ENCODE peak calls at places on chromosomes 13 and 19, in eight cellular contexts. One of them, this sample, is unnamed.

GRCh38 chr19:49855676-49856573 is 5.0 kb downstream of the PTOV1 start:
- DNase-seq in mesothelial cell of epicardium: no peak
- DNase-seq in uterus: peak; percentile 17
- DNase-seq in osteoblast: no peak
- DNase-seq in GM10248: no peak
- DNase-seq in mammary epithelial cell: no peak
- DNase-seq in AG10803: no peak
- DNase-seq in astrocyte of the cerebellum: no peak
- DNase-seq in this sample: no peak

GRCh38 chr13:102856603-102857002 is 10.8 kb downstream of the ERCC5 start:
- DNase-seq in mesothelial cell of epicardium: no peak
- DNase-seq in uterus: no peak
- DNase-seq in osteoblast: no peak
- DNase-seq in GM10248: no peak
- DNase-seq in mammary epithelial cell: peak; percentile 23
- DNase-seq in AG10803: peak; percentile 40
- DNase-seq in astrocyte of the cerebellum: no peak
- DNase-seq in this sample: peak; percentile 73

GRCh38 chr19:3398114-3398899 is 31.9 kb downstream of the NFIC start:
- DNase-seq in mesothelial cell of epicardium: no peak
- DNase-seq in uterus: peak; percentile 82
- DNase-seq in osteoblast: peak; percentile 72
- DNase-seq in GM10248: no peak
- DNase-seq in mammary epithelial cell: no peak
- DNase-seq in AG10803: peak; percentile 71
- DNase-seq in astrocyte of the cerebellum: no peak
- DNase-seq in this sample: no peak

GRCh38 chr19:2765376-2765775 is 17.7 kb downstream of the SGTA start:
- DNase-seq in mesothelial cell of epicardium: no peak
- DNase-seq in uterus: no peak
- DNase-seq in osteoblast: peak; percentile 22
- DNase-seq in GM10248: no peak
- DNase-seq in mammary epithelial cell: no peak
- DNase-seq in AG10803: no peak
- DNase-seq in astrocyte of the cerebellum: no peak
- DNase-seq in this sample: no peak

GRCh38 chr13:66171821-66172220 is 1058.3 kb downstream of the PCDH9 start:
- DNase-seq in mesothelial cell of epicardium: no peak
- DNase-seq in uterus: no peak
- DNase-seq in osteoblast: no peak
- DNase-seq in GM10248: no peak
- DNase-seq in mammary epithelial cell: no peak
- DNase-seq in AG10803: no peak
- DNase-seq in astrocyte of the cerebellum: no peak
- DNase-seq in this sample: no peak

GRCh38 chr13:20129076-20129475 is 31.8 kb downstream of the GJA3 start:
- DNase-seq in mesothelial cell of epicardium: no peak
- DNase-seq in uterus: no peak
- DNase-seq in osteoblast: no peak
- DNase-seq in GM10248: no peak
- DNase-seq in mammary epithelial cell: no peak
- DNase-seq in AG10803: no peak
- DNase-seq in astrocyte of the cerebellum: no peak
- DNase-seq in this sample: no peak

GRCh38 chr13:47556703-47557102 is 444.4 kb downstream of the SUCLA2 start:
- DNase-seq in mesothelial cell of epicardium: no peak
- DNase-seq in uterus: no peak
- DNase-seq in osteoblast: no peak
- DNase-seq in GM10248: no peak
- DNase-seq in mammary epithelial cell: no peak
- DNase-seq in AG10803: no peak
- DNase-seq in astrocyte of the cerebellum: no peak
- DNase-seq in this sample: no peak

GRCh38 chr13:75214846-75215245 is 267.1 kb downstream of the TBC1D4 start:
- DNase-seq in mesothelial cell of epicardium: no peak
- DNase-seq in uterus: no peak
- DNase-seq in osteoblast: no peak
- DNase-seq in GM10248: no peak
- DNase-seq in mammary epithelial cell: peak; percentile 53
- DNase-seq in AG10803: no peak
- DNase-seq in astrocyte of the cerebellum: no peak
- DNase-seq in this sample: no peak

GRCh38 chr19:7652061-7652641 is 15.2 kb downstream of the STXBP2 start:
- DNase-seq in mesothelial cell of epicardium: peak; percentile 74
- DNase-seq in uterus: peak; percentile 79
- DNase-seq in osteoblast: peak; percentile 94
- DNase-seq in GM10248: peak; percentile 90
- DNase-seq in mammary epithelial cell: peak; percentile 57
- DNase-seq in AG10803: peak; percentile 60
- DNase-seq in astrocyte of the cerebellum: peak; percentile 29
- DNase-seq in this sample: peak; percentile 94

GRCh38 chr19:45076029-45076850 is at the start of gene ZNF296:
- DNase-seq in mesothelial cell of epicardium: no peak
- DNase-seq in uterus: peak; percentile 51
- DNase-seq in osteoblast: peak; percentile 97
- DNase-seq in GM10248: peak; percentile 90
- DNase-seq in mammary epithelial cell: peak; percentile 33
- DNase-seq in AG10803: no peak
- DNase-seq in astrocyte of the cerebellum: no peak
- DNase-seq in this sample: peak; percentile 84

GRCh38 chr13:94435604-94436226 is 43.8 kb downstream of the DCT start:
- DNase-seq in mesothelial cell of epicardium: no peak
- DNase-seq in uterus: no peak
- DNase-seq in osteoblast: peak; percentile 82
- DNase-seq in GM10248: peak; percentile 32
- DNase-seq in mammary epithelial cell: peak; percentile 28
- DNase-seq in AG10803: peak; percentile 59
- DNase-seq in astrocyte of the cerebellum: peak; percentile 55
- DNase-seq in this sample: peak; percentile 55

GRCh38 chr13:36910545-36910944 is 9.5 kb downstream of the SMAD9 start:
- DNase-seq in mesothelial cell of epicardium: no peak
- DNase-seq in uterus: no peak
- DNase-seq in osteoblast: no peak
- DNase-seq in GM10248: no peak
- DNase-seq in mammary epithelial cell: no peak
- DNase-seq in AG10803: no peak
- DNase-seq in astrocyte of the cerebellum: no peak
- DNase-seq in this sample: no peak

GRCh38 chr13:20988909-20989735 is 72.3 kb downstream of the LATS2 start:
- DNase-seq in mesothelial cell of epicardium: no peak
- DNase-seq in uterus: no peak
- DNase-seq in osteoblast: peak; percentile 72
- DNase-seq in GM10248: no peak
- DNase-seq in mammary epithelial cell: no peak
- DNase-seq in AG10803: no peak
- DNase-seq in astrocyte of the cerebellum: no peak
- DNase-seq in this sample: no peak

GRCh38 chr13:20711301-20712044 is 8.0 kb downstream of the IL17D start:
- DNase-seq in mesothelial cell of epicardium: no peak
- DNase-seq in uterus: no peak
- DNase-seq in osteoblast: no peak
- DNase-seq in GM10248: no peak
- DNase-seq in mammary epithelial cell: no peak
- DNase-seq in AG10803: no peak
- DNase-seq in astrocyte of the cerebellum: no peak
- DNase-seq in this sample: no peak

GRCh38 chr13:114077938-114078335 is 54.5 kb downstream of the RASA3 start:
- DNase-seq in mesothelial cell of epicardium: peak; percentile 24
- DNase-seq in uterus: peak; percentile 59
- DNase-seq in osteoblast: peak; percentile 83
- DNase-seq in GM10248: no peak
- DNase-seq in mammary epithelial cell: no peak
- DNase-seq in AG10803: peak; percentile 80
- DNase-seq in astrocyte of the cerebellum: peak; percentile 72
- DNase-seq in this sample: no peak

GRCh38 chr19:50721441-50722137 is 1.6 kb upstream of the CLEC11A start:
- DNase-seq in mesothelial cell of epicardium: no peak
- DNase-seq in uterus: no peak
- DNase-seq in osteoblast: peak; percentile 79
- DNase-seq in GM10248: no peak
- DNase-seq in mammary epithelial cell: no peak
- DNase-seq in AG10803: no peak
- DNase-seq in astrocyte of the cerebellum: no peak
- DNase-seq in this sample: peak; percentile 12

GRCh38 chr19:33133438-33134031 is 1.6 kb downstream of the WDR88 start:
- DNase-seq in mesothelial cell of epicardium: no peak
- DNase-seq in uterus: no peak
- DNase-seq in osteoblast: peak; percentile 50
- DNase-seq in GM10248: no peak
- DNase-seq in mammary epithelial cell: no peak
- DNase-seq in AG10803: peak; percentile 31
- DNase-seq in astrocyte of the cerebellum: no peak
- DNase-seq in this sample: no peak

GRCh38 chr19:10848208-10848843 is at the start of gene C19orf38:
- DNase-seq in mesothelial cell of epicardium: no peak
- DNase-seq in uterus: no peak
- DNase-seq in osteoblast: peak; percentile 41
- DNase-seq in GM10248: peak; percentile 48
- DNase-seq in mammary epithelial cell: no peak
- DNase-seq in AG10803: no peak
- DNase-seq in astrocyte of the cerebellum: no peak
- DNase-seq in this sample: no peak

GRCh38 chr13:113420833-113421600 is 32.3 kb downstream of the ADPRHL1 start:
- DNase-seq in mesothelial cell of epicardium: no peak
- DNase-seq in uterus: no peak
- DNase-seq in osteoblast: no peak
- DNase-seq in GM10248: no peak
- DNase-seq in mammary epithelial cell: no peak
- DNase-seq in AG10803: no peak
- DNase-seq in astrocyte of the cerebellum: no peak
- DNase-seq in this sample: no peak

GRCh38 chr19:39212377-39212742 is 8.3 kb upstream of the SYCN start:
- DNase-seq in mesothelial cell of epicardium: no peak
- DNase-seq in uterus: no peak
- DNase-seq in osteoblast: peak; percentile 27
- DNase-seq in GM10248: no peak
- DNase-seq in mammary epithelial cell: no peak
- DNase-seq in AG10803: no peak
- DNase-seq in astrocyte of the cerebellum: no peak
- DNase-seq in this sample: peak; percentile 34

GRCh38 chr19:50205681-50206138 is 2.3 kb downstream of the MYH14 start:
- DNase-seq in mesothelial cell of epicardium: no peak
- DNase-seq in uterus: no peak
- DNase-seq in osteoblast: peak; percentile 49
- DNase-seq in GM10248: no peak
- DNase-seq in mammary epithelial cell: no peak
- DNase-seq in AG10803: no peak
- DNase-seq in astrocyte of the cerebellum: no peak
- DNase-seq in this sample: no peak

GRCh38 chr13:98134901-98135300 is 8.0 kb upstream of the FARP1 start:
- DNase-seq in mesothelial cell of epicardium: no peak
- DNase-seq in uterus: no peak
- DNase-seq in osteoblast: no peak
- DNase-seq in GM10248: no peak
- DNase-seq in mammary epithelial cell: no peak
- DNase-seq in AG10803: no peak
- DNase-seq in astrocyte of the cerebellum: no peak
- DNase-seq in this sample: no peak

GRCh38 chr13:98133949-98134348 is 8.9 kb upstream of the FARP1 start:
- DNase-seq in mesothelial cell of epicardium: no peak
- DNase-seq in uterus: no peak
- DNase-seq in osteoblast: no peak
- DNase-seq in GM10248: peak; percentile 53
- DNase-seq in mammary epithelial cell: no peak
- DNase-seq in AG10803: no peak
- DNase-seq in astrocyte of the cerebellum: no peak
- DNase-seq in this sample: no peak

GRCh38 chr13:98129059-98129741 is 13.7 kb upstream of the FARP1 start:
- DNase-seq in mesothelial cell of epicardium: no peak
- DNase-seq in uterus: no peak
- DNase-seq in osteoblast: no peak
- DNase-seq in GM10248: no peak
- DNase-seq in mammary epithelial cell: peak; percentile 44
- DNase-seq in AG10803: peak; percentile 64
- DNase-seq in astrocyte of the cerebellum: no peak
- DNase-seq in this sample: peak; percentile 58
- TF ChIP-seq CTCF in mesothelial cell of epicardium: no peak
- TF ChIP-seq CTCF in uterus: no peak
- TF ChIP-seq CTCF in osteoblast: no peak
- TF ChIP-seq CTCF in GM10248: no peak
- TF ChIP-seq CTCF in mammary epithelial cell: no peak
- TF ChIP-seq CTCF in AG10803: no peak
- TF ChIP-seq CTCF in astrocyte of the cerebellum: no peak
- TF ChIP-seq CTCF in this sample: no peak

DNA sequence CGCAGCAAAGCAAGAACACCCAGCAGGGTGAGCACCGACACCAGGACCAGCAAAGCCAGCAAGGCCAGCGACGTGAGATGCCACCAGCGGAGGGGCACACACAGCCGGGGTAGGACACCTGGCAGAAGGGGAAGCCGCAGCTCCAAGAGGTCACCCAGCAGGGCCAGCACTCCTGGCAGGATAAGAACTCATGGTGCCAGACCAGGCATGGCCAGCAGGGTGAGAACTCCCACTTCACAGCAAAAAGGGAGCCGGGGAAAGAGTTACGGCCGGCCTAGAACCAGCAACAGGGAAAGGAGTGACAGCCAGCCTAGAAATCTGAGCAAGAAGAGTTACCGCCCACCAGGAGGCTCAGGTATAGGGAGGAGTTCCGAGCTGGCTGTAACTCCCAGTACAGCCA is 486 bp downstream of the SRRM5 start:
- DNase-seq in mesothelial cell of epicardium: no peak
- DNase-seq in uterus: no peak
- DNase-seq in osteoblast: no peak
- DNase-seq in GM10248: no peak
- DNase-seq in mammary epithelial cell: no peak
- DNase-seq in AG10803: no peak
- DNase-seq in astrocyte of the cerebellum: no peak
- DNase-seq in this sample: no peak
- TF ChIP-seq CTCF in mesothelial cell of epicardium: no peak
- TF ChIP-seq CTCF in uterus: no peak
- TF ChIP-seq CTCF in osteoblast: no peak
- TF ChIP-seq CTCF in GM10248: no peak
- TF ChIP-seq CTCF in mammary epithelial cell: no peak
- TF ChIP-seq CTCF in AG10803: no peak
- TF ChIP-seq CTCF in astrocyte of the cerebellum: no peak
- TF ChIP-seq CTCF in this sample: no peak

DNA sequence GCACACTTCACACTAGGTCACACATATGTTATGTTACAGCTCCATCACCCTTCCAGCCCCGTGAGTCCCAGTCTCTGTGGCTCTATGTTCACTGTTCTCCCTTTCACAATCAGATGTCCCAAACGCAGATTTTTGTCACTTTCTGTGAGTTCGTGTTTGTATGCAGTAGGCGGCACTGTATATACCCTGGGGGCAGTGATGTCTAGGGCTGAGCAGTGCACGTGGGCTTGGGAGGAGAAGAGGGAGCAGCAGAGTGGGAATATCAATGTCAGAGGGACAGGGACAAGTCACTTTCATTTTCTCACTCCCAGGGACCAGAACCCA is 22.0 kb downstream of the PSG1 start:
- DNase-seq in mesothelial cell of epicardium: no peak
- DNase-seq in uterus: no peak
- DNase-seq in osteoblast: peak; percentile 10
- DNase-seq in GM10248: no peak
- DNase-seq in mammary epithelial cell: no peak
- DNase-seq in AG10803: no peak
- DNase-seq in astrocyte of the cerebellum: no peak
- DNase-seq in this sample: no peak
- TF ChIP-seq CTCF in mesothelial cell of epicardium: peak; percentile 3
- TF ChIP-seq CTCF in uterus: no peak
- TF ChIP-seq CTCF in osteoblast: no peak
- TF ChIP-seq CTCF in GM10248: no peak
- TF ChIP-seq CTCF in mammary epithelial cell: no peak
- TF ChIP-seq CTCF in AG10803: no peak
- TF ChIP-seq CTCF in astrocyte of the cerebellum: peak; percentile 15
- TF ChIP-seq CTCF in this sample: no peak

GRCh38 chr19:37114001-37114400 is 35.8 kb downstream of the ZNF420 start:
- DNase-seq in mesothelial cell of epicardium: no peak
- DNase-seq in uterus: no peak
- DNase-seq in osteoblast: no peak
- DNase-seq in GM10248: no peak
- DNase-seq in mammary epithelial cell: no peak
- DNase-seq in AG10803: no peak
- DNase-seq in astrocyte of the cerebellum: no peak
- DNase-seq in this sample: no peak
- TF ChIP-seq CTCF in mesothelial cell of epicardium: peak; percentile 45
- TF ChIP-seq CTCF in uterus: no peak
- TF ChIP-seq CTCF in osteoblast: no peak
- TF ChIP-seq CTCF in GM10248: no peak
- TF ChIP-seq CTCF in mammary epithelial cell: no peak
- TF ChIP-seq CTCF in AG10803: no peak
- TF ChIP-seq CTCF in astrocyte of the cerebellum: no peak
- TF ChIP-seq CTCF in this sample: peak; percentile 27